ENCODE peak calls at places on chromosomes 7 and 10, in five cellular contexts. B, I, G, R and W are unnamed samples.

GRCh38 chr10:114674321-114674720 is 16.2 kb upstream of the ABLIM1 start:
- DNase-seq in I (no peak), G (no peak), R (no peak), B (no peak), W (no peak)

GRCh38 chr7:46710927-46711326 is 789.9 kb upstream of the IGFBP3 start:
- DNase-seq in G (no peak), R (peak; percentile 13), I (no peak), B (no peak), W (no peak)

GRCh38 chr7:80942261-80943041 is 23.6 kb upstream of the SEMA3C start:
- DNase-seq in R (peak; percentile 98), I (no peak), G (no peak), B (peak; percentile 94), W (no peak)

GRCh38 chr10:1670541-1671365 is 66.6 kb downstream of the ADARB2 start:
- DNase-seq in B (peak; percentile 30), R (no peak), G (no peak), I (no peak), W (no peak)

GRCh38 chr7:25860206-25860881 is 291.7 kb upstream of the NFE2L3 start:
- DNase-seq in B (peak; percentile 61), G (peak; percentile 52), I (no peak), R (no peak), W (peak; percentile 64)

GRCh38 chr7:102296179-102296438 is 9.4 kb downstream of the SH2B2 start:
- DNase-seq in B (no peak), G (no peak), R (no peak), I (no peak), W (no peak)

GRCh38 chr7:158827411-158828342 is 1.6 kb downstream of the ESYT2 start:
- DNase-seq in R (no peak), I (no peak), G (no peak), B (no peak), W (no peak)

GRCh38 chr7:18861514-18861913 is 255.9 kb downstream of the TWIST1 start:
- DNase-seq in B (no peak), I (no peak), R (peak; percentile 63), G (no peak), W (no peak)

GRCh38 chr7:131843862-131844261 is 287.4 kb upstream of the PODXL start:
- DNase-seq in I (no peak), G (no peak), B (no peak), R (peak; percentile 2), W (no peak)